ENCODE peak calls at places on chromosomes 1 and 21, in six cellular contexts. One of them, this sample, is unnamed.

GRCh38 chr1:161827786-161828185 is 61.7 kb downstream of the ATF6 start:
- DNase-seq in astrocyte of the spinal cord: no peak
- DNase-seq in NCI-H2081: no peak
- DNase-seq in fibroblast of pulmonary artery: no peak
- DNase-seq in NCI-H524: no peak
- DNase-seq in NCI-H1436: no peak
- DNase-seq in this sample: peak

GRCh38 chr1:233006582-233006981 is 56.2 kb downstream of the NTPCR start:
- DNase-seq in NCI-H2081: peak
- DNase-seq in NCI-H1436: no peak
- DNase-seq in astrocyte of the spinal cord: no peak
- DNase-seq in NCI-H524: no peak
- DNase-seq in fibroblast of pulmonary artery: no peak
- DNase-seq in this sample: no peak

GRCh38 chr1:210841926-210842625 is 291.9 kb downstream of the KCNH1 start:
- DNase-seq in NCI-H524: no peak
- DNase-seq in fibroblast of pulmonary artery: no peak
- DNase-seq in NCI-H2081: no peak
- DNase-seq in NCI-H1436: no peak
- DNase-seq in astrocyte of the spinal cord: no peak
- DNase-seq in this sample: no peak

GRCh38 chr1:225998560-225999226 is 450 bp downstream of the SDE2 start:
- DNase-seq in NCI-H524: no peak
- DNase-seq in NCI-H2081: no peak
- DNase-seq in astrocyte of the spinal cord: peak
- DNase-seq in NCI-H1436: no peak
- DNase-seq in fibroblast of pulmonary artery: peak
- DNase-seq in this sample: peak

GRCh38 chr1:67572217-67572593 is 112.8 kb upstream of the GADD45A start:
- DNase-seq in NCI-H524: no peak
- DNase-seq in fibroblast of pulmonary artery: no peak
- DNase-seq in NCI-H2081: no peak
- DNase-seq in astrocyte of the spinal cord: no peak
- DNase-seq in NCI-H1436: no peak
- DNase-seq in this sample: no peak

GRCh38 chr1:210850556-210850955 is 283.4 kb downstream of the KCNH1 start:
- DNase-seq in NCI-H1436: no peak
- DNase-seq in fibroblast of pulmonary artery: no peak
- DNase-seq in NCI-H2081: no peak
- DNase-seq in NCI-H524: no peak
- DNase-seq in astrocyte of the spinal cord: no peak
- DNase-seq in this sample: no peak

GRCh38 chr1:152047607-152047953 is 10.8 kb upstream of the S100A11 start:
- DNase-seq in NCI-H524: no peak
- DNase-seq in NCI-H2081: no peak
- DNase-seq in NCI-H1436: no peak
- DNase-seq in fibroblast of pulmonary artery: no peak
- DNase-seq in astrocyte of the spinal cord: no peak
- DNase-seq in this sample: peak

GRCh38 chr1:162391790-162392563 is 10.4 kb downstream of the C1orf226 start:
- DNase-seq in NCI-H1436: peak
- DNase-seq in astrocyte of the spinal cord: peak
- DNase-seq in NCI-H2081: peak
- DNase-seq in fibroblast of pulmonary artery: peak
- DNase-seq in NCI-H524: peak
- DNase-seq in this sample: peak

GRCh38 chr1:161082996-161083742 is 6.2 kb downstream of the NECTIN4 start:
- DNase-seq in fibroblast of pulmonary artery: peak
- DNase-seq in NCI-H2081: no peak
- DNase-seq in NCI-H524: no peak
- DNase-seq in astrocyte of the spinal cord: peak
- DNase-seq in NCI-H1436: no peak
- DNase-seq in this sample: peak

GRCh38 chr1:44250113-44250781 is 37.0 kb downstream of the DMAP1 start:
- DNase-seq in astrocyte of the spinal cord: no peak
- DNase-seq in NCI-H524: no peak
- DNase-seq in fibroblast of pulmonary artery: no peak
- DNase-seq in NCI-H1436: no peak
- DNase-seq in NCI-H2081: no peak
- DNase-seq in this sample: no peak

GRCh38 chr1:64092851-64093371 is 110.5 kb upstream of the UBE2U start:
- DNase-seq in astrocyte of the spinal cord: no peak
- DNase-seq in NCI-H2081: no peak
- DNase-seq in fibroblast of pulmonary artery: no peak
- DNase-seq in NCI-H1436: no peak
- DNase-seq in NCI-H524: no peak
- DNase-seq in this sample: no peak

GRCh38 chr1:112092656-112093371 is 103.3 kb upstream of the KCND3 start:
- DNase-seq in NCI-H524: no peak
- DNase-seq in NCI-H1436: no peak
- DNase-seq in NCI-H2081: no peak
- DNase-seq in fibroblast of pulmonary artery: no peak
- DNase-seq in astrocyte of the spinal cord: no peak
- DNase-seq in this sample: no peak

GRCh38 chr1:154968731-154969130 is 1.8 kb downstream of the SHC1 start:
- DNase-seq in NCI-H2081: no peak
- DNase-seq in fibroblast of pulmonary artery: no peak
- DNase-seq in astrocyte of the spinal cord: no peak
- DNase-seq in NCI-H524: no peak
- DNase-seq in NCI-H1436: no peak
- DNase-seq in this sample: no peak

GRCh38 chr1:89044970-89045695 is 19.9 kb downstream of the GBP1 start:
- DNase-seq in NCI-H2081: no peak
- DNase-seq in astrocyte of the spinal cord: no peak
- DNase-seq in fibroblast of pulmonary artery: no peak
- DNase-seq in NCI-H1436: no peak
- DNase-seq in NCI-H524: no peak
- DNase-seq in this sample: peak

GRCh38 chr21:44059710-44060109 is 47.5 kb upstream of the PWP2 start:
- DNase-seq in NCI-H1436: no peak
- DNase-seq in NCI-H524: no peak
- DNase-seq in NCI-H2081: peak
- DNase-seq in fibroblast of pulmonary artery: no peak
- DNase-seq in astrocyte of the spinal cord: no peak
- DNase-seq in this sample: no peak